ENCODE peak calls at places on chromosomes 16 and 17, in six cellular contexts. H is H9, N is IMR-90, E is H1, V is trophoblast cell, B is mesenchymal stem cell. M is an unnamed sample.

GRCh38 chr17:17469358-17469757 is 7.4 kb upstream of the MED9 start:
- DNase-seq in N (no peak), H (no peak), V (no peak), E (no peak), B (no peak), M (no peak)

GRCh38 chr16:55471448-55472097 is 7.4 kb upstream of the MMP2 start:
- DNase-seq in V (peak), B (peak), E (no peak), N (peak), H (no peak), M (no peak)

GRCh38 chr16:2296662-2297505 is 29.0 kb upstream of the RNPS1 start:
- DNase-seq in H (peak), E (peak), B (no peak), N (no peak), V (no peak), M (no peak)

GRCh38 chr17:41678411-41678906 is 10.2 kb upstream of the EIF1 start:
- DNase-seq in H (no peak), B (peak), E (no peak), V (no peak), N (peak), M (no peak)

GRCh38 chr17:16171613-16172012 is 43.7 kb downstream of the NCOR1 start:
- DNase-seq in B (no peak), N (peak), E (no peak), H (no peak), V (no peak), M (no peak)

GRCh38 chr17:7214300-7215135 is 5.1 kb downstream of the DLG4 start:
- DNase-seq in B (peak), H (peak), V (peak), N (peak), E (peak), M (peak)

GRCh38 chr17:44473367-44473766 is 29.8 kb downstream of the GPATCH8 start:
- DNase-seq in H (no peak), N (no peak), B (no peak), V (peak), E (no peak), M (no peak)

GRCh38 chr17:48027322-48027981 is 10.1 kb downstream of the COPZ2 start:
- DNase-seq in H (no peak), E (no peak), N (no peak), V (no peak), B (no peak), M (no peak)

GRCh38 chr17:47785538-47786123 is 36.0 kb downstream of the OSBPL7 start:
- DNase-seq in E (no peak), N (peak), V (no peak), H (peak), B (peak), M (peak)

GRCh38 chr17:73526851-73527250 is 117.4 kb downstream of the SDK2 start:
- DNase-seq in H (no peak), N (no peak), B (no peak), E (no peak), V (no peak), M (no peak)

GRCh38 chr17:40440166-40440565 is 3.1 kb upstream of the IGFBP4 start:
- DNase-seq in E (no peak), H (no peak), V (no peak), B (no peak), N (no peak), M (no peak)

GRCh38 chr17:6343191-6343590 is 91.7 kb downstream of the AIPL1 start:
- DNase-seq in N (no peak), B (no peak), V (no peak), H (peak), E (no peak), M (no peak)

GRCh38 chr17:64488301-64488700 is 8.6 kb downstream of the POLG2 start:
- DNase-seq in N (no peak), B (no peak), V (no peak), E (no peak), H (no peak), M (no peak)

GRCh38 chr17:45430006-45430737 is 2.5 kb downstream of the ARHGAP27 start:
- DNase-seq in N (no peak), E (no peak), H (peak), V (no peak), B (no peak), M (no peak)

GRCh38 chr16:7239547-7239946 is 93.1 kb upstream of the RBFOX1 start:
- DNase-seq in V (no peak), B (no peak), E (no peak), H (no peak), N (no peak), M (no peak)

GRCh38 chr17:4643676-4644075 is 2.2 kb upstream of the ALOX15 start:
- DNase-seq in H (no peak), E (no peak), V (no peak), B (no peak), N (no peak), M (no peak)

GRCh38 chr17:61803796-61804195 is 59.5 kb downstream of the BRIP1 start:
- DNase-seq in E (no peak), B (no peak), N (no peak), H (no peak), V (no peak), M (no peak)

GRCh38 chr16:27314161-27314723 is 468 bp downstream of the IL4R start:
- DNase-seq in B (peak), E (no peak), H (no peak), N (peak), V (peak), M (no peak)

GRCh38 chr16:73743665-73744496 is 552.7 kb upstream of the PSMD7 start:
- DNase-seq in B (no peak), N (no peak), H (peak), E (no peak), V (peak), M (no peak)

GRCh38 chr16:19532601-19533000 is 8.9 kb downstream of the CCP110 start:
- DNase-seq in B (no peak), H (no peak), E (no peak), V (no peak), N (no peak), M (no peak)

GRCh38 chr16:48887646-48888045 is 277.7 kb upstream of the N4BP1 start:
- DNase-seq in B (no peak), H (no peak), N (no peak), E (no peak), V (no peak), M (no peak)

GRCh38 chr17:30324723-30325122 is 9.1 kb downstream of the TMIGD1 start:
- DNase-seq in V (no peak), H (no peak), B (no peak), E (no peak), N (no peak), M (no peak)

GRCh38 chr16:19196871-19197270 is 28.8 kb downstream of the SYT17 start:
- DNase-seq in H (no peak), E (no peak), B (no peak), V (no peak), N (no peak), M (no peak)

GRCh38 chr16:85418978-85419491 is 194.1 kb upstream of the GSE1 start:
- DNase-seq in N (no peak), V (no peak), H (no peak), E (no peak), B (no peak), M (no peak)

GRCh38 chr17:65290616-65291015 is 153.4 kb downstream of the RGS9 start:
- DNase-seq in B (no peak), V (no peak), H (no peak), N (no peak), E (no peak), M (no peak)

GRCh38 chr16:67406111-67406593 is 10.1 kb downstream of the ZDHHC1 start:
- DNase-seq in H (no peak), E (no peak), N (no peak), V (no peak), B (no peak), M (no peak)

GRCh38 chr17:19374136-19374535 is 4.2 kb upstream of the MAPK7 start:
- DNase-seq in N (no peak), E (no peak), B (no peak), H (no peak), V (no peak), M (no peak)

GRCh38 chr17:56292010-56292409 is 138.7 kb downstream of the ANKFN1 start:
- DNase-seq in H (no peak), E (no peak), N (peak), B (no peak), V (no peak), M (no peak)

GRCh38 chr16:16797239-16797638 is 418.3 kb downstream of the NPIPA7 start:
- DNase-seq in E (no peak), H (no peak), B (no peak), N (no peak), V (no peak), M (peak)

GRCh38 chr17:6095501-6095900 is 25.3 kb downstream of the WSCD1 start:
- DNase-seq in H (no peak), E (no peak), V (no peak), B (no peak), N (no peak), M (no peak)

GRCh38 chr17:72515291-72516065 is 394.7 kb downstream of the SOX9 start:
- DNase-seq in H (no peak), B (no peak), E (no peak), V (no peak), N (peak), M (no peak)

GRCh38 chr17:49707246-49707607 is 537 bp downstream of the SLC35B1 start:
- DNase-seq in V (no peak), E (no peak), B (peak), H (no peak), N (no peak), M (no peak)

GRCh38 chr17:39626171-39626670 is 531 bp upstream of the PPP1R1B start:
- DNase-seq in E (no peak), V (no peak), B (no peak), H (no peak), N (no peak), M (no peak)

GRCh38 chr17:75552847-75553552 is 27.5 kb downstream of the LLGL2 start:
- DNase-seq in B (peak), E (no peak), H (peak), V (peak), N (peak), M (no peak)

GRCh38 chr17:75552425-75552824 is 26.9 kb downstream of the LLGL2 start:
- DNase-seq in H (no peak), V (no peak), N (no peak), E (no peak), B (no peak), M (no peak)

GRCh38 chr17:75555679-75556153 is 30.2 kb downstream of the LLGL2 start:
- DNase-seq in N (no peak), H (no peak), B (no peak), E (no peak), V (peak), M (no peak)

GRCh38 chr17:75551276-75551675 is 25.8 kb downstream of the LLGL2 start:
- DNase-seq in B (peak), H (no peak), N (no peak), V (peak), E (no peak), M (no peak)

DNA sequence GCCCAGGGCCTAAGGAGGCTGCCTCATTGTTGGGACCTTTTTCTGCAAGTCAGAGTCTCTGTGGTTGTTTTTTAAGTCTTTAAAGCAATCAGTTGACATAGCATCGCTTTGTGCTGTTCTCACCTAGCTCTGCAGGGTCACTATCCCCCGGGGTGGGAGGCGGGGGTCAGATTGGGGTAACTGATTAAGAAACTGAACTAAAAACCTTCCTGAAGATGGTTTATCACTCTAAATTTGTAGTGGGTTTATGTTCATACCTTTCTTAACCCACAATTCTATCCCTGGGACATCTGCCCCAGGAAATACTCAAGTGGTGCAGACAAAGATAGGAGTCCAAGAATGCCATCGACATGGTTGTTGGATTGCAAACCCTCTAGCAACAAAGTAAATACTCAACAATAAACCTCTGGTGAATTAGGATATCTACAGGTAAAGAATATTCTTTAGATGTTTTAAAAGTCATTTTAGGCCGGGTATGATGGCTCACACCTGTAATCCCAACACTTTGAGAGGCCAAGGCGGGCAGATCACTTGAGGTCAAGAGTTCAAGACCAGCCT is 28.1 kb downstream of the LLGL2 start:
- DNase-seq in E (no peak), B (peak), V (peak), N (no peak), H (no peak), M (no peak)
- H4K91ac ChIP-seq in E (no peak), B (peak), V (peak), N (peak), H (no peak), M (no peak)

GRCh38 chr16:10951016-10951415 is 6.7 kb downstream of the CLEC16A start:
- DNase-seq in B (peak), N (peak), H (no peak), E (no peak), V (no peak), M (no peak)

GRCh38 chr16:10950393-10950792 is 6.0 kb downstream of the CLEC16A start:
- DNase-seq in N (no peak), E (no peak), H (no peak), B (peak), V (peak), M (no peak)

GRCh38 chr16:10947211-10947787 is 2.9 kb downstream of the CLEC16A start:
- DNase-seq in V (no peak), B (no peak), E (no peak), N (no peak), H (no peak), M (no peak)

GRCh38 chr16:10946308-10946707 is 1.9 kb downstream of the CLEC16A start:
- DNase-seq in B (no peak), N (no peak), H (peak), E (no peak), V (peak), M (no peak)

DNA sequence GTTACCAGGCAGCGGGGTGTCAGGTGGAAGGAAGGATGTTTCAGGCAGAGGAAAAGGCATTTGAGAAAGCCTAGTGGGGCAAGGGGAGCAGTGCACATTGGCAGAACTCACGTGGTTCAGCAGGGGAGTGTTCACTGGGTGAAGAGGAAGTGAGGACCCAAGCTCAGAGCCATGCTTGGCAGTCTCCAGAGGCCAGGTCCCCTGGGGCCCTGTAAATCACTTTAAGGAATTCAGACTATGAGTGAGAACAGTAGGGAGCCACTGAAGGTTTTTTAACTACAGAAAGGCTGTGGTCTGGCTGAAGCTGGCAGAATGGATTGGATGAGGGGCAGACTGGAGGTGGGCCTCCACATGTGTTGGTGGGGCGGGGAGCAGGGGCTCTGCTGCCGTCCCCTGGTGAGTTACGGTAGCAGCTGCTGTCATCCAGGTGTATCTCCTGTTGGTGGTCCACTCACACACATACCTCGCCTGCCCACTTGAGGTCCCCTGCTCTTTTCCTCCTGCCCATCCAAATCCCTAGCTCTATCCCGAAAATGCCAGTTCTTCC is 5.1 kb downstream of the CLEC16A start:
- DNase-seq in N (no peak), V (no peak), H (peak), B (no peak), E (peak), M (no peak)
- H3K23ac ChIP-seq in N (peak), V (no peak), H (no peak), B (no peak), E (no peak), M (no peak)

DNA sequence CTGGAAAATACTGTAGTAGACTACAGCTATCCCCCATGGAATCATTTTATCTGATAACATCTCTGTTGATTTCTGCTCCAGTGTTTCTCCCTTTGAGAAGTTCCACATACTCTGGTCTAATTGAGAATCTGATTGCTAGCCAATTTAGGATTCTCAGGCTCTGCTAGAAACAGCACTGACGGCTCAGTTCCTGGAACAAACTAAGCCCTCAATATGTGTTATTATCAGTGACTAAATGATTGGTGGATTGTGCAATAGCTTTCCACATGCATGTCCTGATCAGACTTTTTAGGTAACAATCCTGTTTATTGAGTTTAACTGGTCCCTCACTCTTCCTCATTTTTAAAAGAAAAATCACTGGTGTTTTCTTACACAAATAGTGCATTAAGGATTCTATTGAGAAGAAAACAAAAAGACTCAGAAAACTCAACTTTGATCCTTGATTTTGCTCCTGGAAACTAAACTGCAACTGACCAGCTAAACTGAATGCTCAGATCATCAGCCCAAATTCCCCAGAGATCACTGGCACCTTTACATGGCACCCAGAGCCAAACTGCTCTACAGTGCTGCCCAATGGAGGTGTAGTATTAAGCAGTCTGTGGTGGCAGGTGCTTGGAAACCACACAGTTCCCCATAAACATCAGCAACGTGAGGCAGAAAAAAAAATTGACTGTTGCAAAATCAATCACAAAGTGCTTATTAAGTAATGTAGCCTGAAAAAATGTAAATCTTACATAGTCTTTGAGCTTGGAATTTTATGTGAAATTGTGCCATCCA is 423.7 kb downstream of the TOX3 start:
- DNase-seq in N (no peak), E (no peak), V (no peak), B (no peak), H (no peak), M (no peak)
- H3K14ac ChIP-seq in N (no peak), E (no peak), V (no peak), B (no peak), H (no peak), M (no peak)

DNA sequence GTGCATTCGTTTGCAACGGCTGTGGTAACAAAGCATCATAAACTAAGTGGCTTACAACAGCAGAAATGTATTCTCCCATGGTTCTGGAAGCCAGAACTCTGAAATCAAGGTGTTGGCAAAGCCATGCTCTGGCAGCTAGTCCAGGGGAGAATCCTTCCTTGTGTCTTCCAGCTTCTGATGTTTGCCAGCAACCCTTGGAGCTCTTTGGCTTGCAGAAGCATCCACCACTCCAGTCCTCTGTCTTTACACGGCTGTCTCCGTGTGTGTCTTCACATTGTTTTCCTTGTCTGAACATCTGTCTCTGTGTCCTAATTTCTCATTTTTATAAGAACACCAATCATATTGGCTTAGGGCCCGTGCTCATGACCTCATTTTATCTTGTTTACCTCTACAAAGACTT is 265.3 kb upstream of the HSBP1 start:
- DNase-seq in H (no peak), B (no peak), N (no peak), V (no peak), E (no peak), M (no peak)
- H4K91ac ChIP-seq in H (no peak), B (no peak), N (no peak), V (no peak), E (no peak), M (no peak)

GRCh38 chr16:379183-379960 is 2.4 kb downstream of the PGAP6 start:
- DNase-seq in E (peak), B (no peak), H (peak), V (peak), N (no peak), M (no peak)
- H3K23ac ChIP-seq in E (no peak), B (peak), H (no peak), V (no peak), N (peak), M (peak)

M was measured in neuronal stem cell.